ENCODE peak calls at places on chromosomes 5 and 9, in nine cellular contexts. U is NCI-H2081; P is stimulated activated CD4-positive, alpha-beta T cell treated with anti-CD3 and anti-CD28 coated beads, Interleukin-12 subunit alpha, Interleukin-12 subunit beta, amount 100 ng/mL, for 48 hours; K is HT-29; N is HTR-8/SVneo; R is amniotic stem cell; D is LHCN-M2; M is caudate nucleus; W is astrocyte of the spinal cord. E is an unnamed sample.

GRCh38 chr5:18761801-18762200 is 1127.5 kb downstream of the TAF11L14 start:
- DNase-seq in N (peak), P (no peak), R (no peak), K (no peak), W (peak), D (peak), U (no peak), M (no peak), E (no peak)

GRCh38 chr5:145797336-145797735 is 37.8 kb downstream of the PRELID2 start:
- DNase-seq in N (no peak), W (peak), P (no peak), U (no peak), D (peak), M (no peak), K (no peak), R (no peak), E (no peak)

GRCh38 chr5:89228355-89228754 is 345.4 kb upstream of the MEF2C start:
- DNase-seq in U (no peak), P (no peak), N (no peak), M (no peak), K (no peak), D (no peak), R (no peak), W (no peak), E (no peak)

GRCh38 chr5:32453916-32454315 is 9.4 kb upstream of the ZFR start:
- DNase-seq in R (no peak), M (no peak), N (no peak), W (no peak), D (no peak), K (no peak), U (no peak), P (no peak), E (no peak)

GRCh38 chr9:129835860-129836223 is 584 bp downstream of the USP20 start:
- DNase-seq in W (no peak), D (peak), K (no peak), N (no peak), M (no peak), P (no peak), U (no peak), R (no peak), E (no peak)

GRCh38 chr5:115531380-115531779 is 13.2 kb downstream of the FEM1C start:
- DNase-seq in K (no peak), D (no peak), W (no peak), R (no peak), N (no peak), U (no peak), P (no peak), M (no peak), E (no peak)

GRCh38 chr5:137400571-137400970 is 98.6 kb downstream of the SPOCK1 start:
- DNase-seq in U (no peak), P (no peak), M (no peak), R (no peak), D (peak), N (no peak), K (no peak), W (no peak), E (no peak)

GRCh38 chr9:122016789-122017188 is 76.3 kb downstream of the TTLL11 start:
- DNase-seq in P (no peak), N (no peak), M (no peak), D (no peak), R (no peak), U (no peak), K (no peak), W (no peak), E (no peak)

GRCh38 chr5:44652674-44653073 is 156.1 kb upstream of the MRPS30 start:
- DNase-seq in W (no peak), K (no peak), M (no peak), N (no peak), U (no peak), P (no peak), D (no peak), R (no peak), E (no peak)

GRCh38 chr9:92538541-92538940 is 2.8 kb upstream of the ECM2 start:
- DNase-seq in D (peak), U (no peak), N (no peak), P (no peak), K (no peak), W (peak), M (no peak), R (no peak), E (no peak)

GRCh38 chr9:131799177-131799823 is 59.4 kb upstream of the RAPGEF1 start:
- DNase-seq in U (no peak), P (peak), R (peak), N (peak), M (no peak), D (peak), K (peak), W (peak), E (no peak)

GRCh38 chr5:163379298-163380155 is 57.9 kb upstream of the CCNG1 start:
- DNase-seq in K (peak), R (peak), D (peak), M (no peak), W (peak), P (no peak), N (peak), U (no peak), E (no peak)

GRCh38 chr9:76817489-76817888 is 53.3 kb downstream of the PCA3 start:
- DNase-seq in M (no peak), N (no peak), P (no peak), R (no peak), K (no peak), U (no peak), W (peak), D (peak), E (no peak)

GRCh38 chr5:87347272-87347671 is 65.5 kb downstream of the CCNH start:
- DNase-seq in M (no peak), R (no peak), P (no peak), N (no peak), K (no peak), D (no peak), W (peak), U (no peak), E (no peak)

GRCh38 chr5:1106385-1107166 is 5.3 kb downstream of the SLC12A7 start:
- DNase-seq in R (no peak), K (peak), D (no peak), M (no peak), U (no peak), W (no peak), P (no peak), N (no peak), E (no peak)

GRCh38 chr9:128249558-128249913 is 26.3 kb downstream of the GOLGA2 start:
- DNase-seq in N (no peak), D (no peak), M (no peak), R (no peak), W (no peak), U (no peak), P (no peak), K (no peak), E (no peak)

GRCh38 chr9:130450344-130451003 is 5.7 kb downstream of the ASS1 start:
- DNase-seq in W (no peak), N (no peak), D (no peak), P (no peak), U (no peak), M (no peak), K (no peak), R (no peak), E (no peak)

GRCh38 chr5:541148-541887 is 17.1 kb upstream of the SLC9A3 start:
- DNase-seq in D (no peak), U (no peak), M (no peak), N (no peak), R (no peak), W (no peak), P (no peak), K (no peak), E (no peak)

E was measured in NCI-H526 treated with DMSO at 0.1 percent for 48 hours.